ENCODE peak calls at places on chromosomes 16 and 17, in six cellular contexts. Y is BJ, T is hepatocyte, S is endothelial cell, M is AG10803, U is lower lobe of right lung. W is an unnamed sample.
A peak's percentile ranks its signal among the peaks of the same experiment; 100 is the strongest.

GRCh38 chr16:57532251-57532625 is 4.1 kb downstream of the CCDC102A start:
- DNase-seq in Y (no peak), T (no peak), S (no peak), M (no peak), U (peak; percentile 28), W (peak; percentile 11)

GRCh38 chr16:87382023-87382785 is 1.4 kb downstream of the FBXO31 start:
- DNase-seq in Y (no peak), T (peak; percentile 28), S (no peak), M (no peak), U (peak; percentile 37), W (no peak)

GRCh38 chr16:66976746-66977145 is 11.6 kb upstream of the CES4A start:
- DNase-seq in Y (no peak), T (peak; percentile 43), S (no peak), M (no peak), U (no peak), W (no peak)

GRCh38 chr16:58000706-58001676 is at the start of gene USB1:
- DNase-seq in Y (no peak), T (peak; percentile 93), S (peak; percentile 91), M (peak; percentile 72), U (peak; percentile 91), W (peak; percentile 98)

GRCh38 chr16:24524855-24525652 is 14.3 kb upstream of the RBBP6 start:
- DNase-seq in Y (no peak), T (no peak), S (no peak), M (peak; percentile 33), U (no peak), W (no peak)

GRCh38 chr16:3131755-3132377 is 3.0 kb upstream of the ZNF213 start:
- DNase-seq in Y (no peak), T (peak; percentile 76), S (peak; percentile 74), M (no peak), U (no peak), W (no peak)

GRCh38 chr17:65177901-65178300 is 40.7 kb downstream of the RGS9 start:
- DNase-seq in Y (no peak), T (no peak), S (no peak), M (peak; percentile 64), U (no peak), W (no peak)

GRCh38 chr16:68444058-68444657 is 4.2 kb downstream of the SMPD3 start:
- DNase-seq in Y (no peak), T (peak; percentile 84), S (peak; percentile 81), M (no peak), U (no peak), W (no peak)

GRCh38 chr17:30858556-30859250 is 26.9 kb downstream of the ATAD5 start:
- DNase-seq in Y (no peak), T (no peak), S (no peak), M (peak; percentile 46), U (no peak), W (no peak)

GRCh38 chr17:9902116-9902515 is 3.0 kb downstream of the RCVRN start:
- DNase-seq in Y (no peak), T (no peak), S (no peak), M (peak; percentile 56), U (no peak), W (no peak)

GRCh38 chr16:63614421-63614820 is 1507.4 kb downstream of the CDH11 start:
- DNase-seq in Y (no peak), T (no peak), S (no peak), M (no peak), U (no peak), W (no peak)

GRCh38 chr16:57094911-57095310 is 2.5 kb downstream of the CPNE2 start:
- DNase-seq in Y (no peak), T (no peak), S (no peak), M (no peak), U (no peak), W (no peak)

GRCh38 chr17:12631076-12631475 is 34.6 kb upstream of the MYOCD start:
- DNase-seq in Y (no peak), T (no peak), S (no peak), M (peak; percentile 23), U (no peak), W (no peak)

DNA sequence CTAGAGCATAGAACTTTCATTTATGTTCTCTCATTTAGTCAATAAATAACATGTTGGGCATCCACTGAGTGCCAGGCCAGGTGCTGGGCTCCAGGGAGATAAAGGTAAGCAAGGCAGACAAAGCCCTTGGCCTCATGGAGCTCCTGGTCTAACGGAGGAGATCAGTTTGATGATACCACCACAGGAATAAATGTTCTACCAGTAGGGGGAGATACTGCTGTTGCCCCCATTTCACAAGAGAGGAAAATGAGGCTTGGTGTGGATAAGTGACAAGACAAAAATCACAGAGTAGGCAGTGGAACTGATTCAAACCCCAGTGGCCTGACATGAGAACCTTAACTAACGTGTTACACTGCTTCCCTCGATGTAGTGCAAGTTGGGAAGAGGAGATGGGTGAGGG is 80.4 kb upstream of the ERCC4 start:
- DNase-seq in Y (no peak), T (no peak), S (no peak), M (no peak), U (no peak), W (no peak)
- TF ChIP-seq CTCF in Y (no peak), T (no peak), S (peak; percentile 29), M (no peak), U (no peak), W (no peak)

GRCh38 chr17:47915667-47916242 is 19.7 kb downstream of the SP2 start:
- DNase-seq in Y (no peak), T (no peak), S (no peak), M (no peak), U (no peak), W (no peak)

GRCh38 chr17:47913050-47913449 is 17.0 kb downstream of the SP2 start:
- DNase-seq in Y (no peak), T (no peak), S (no peak), M (no peak), U (no peak), W (no peak)

GRCh38 chr17:47916489-47917208 is 20.6 kb downstream of the SP2 start:
- DNase-seq in Y (no peak), T (no peak), S (no peak), M (no peak), U (no peak), W (no peak)

GRCh38 chr17:47917581-47917980 is 21.5 kb downstream of the SP2 start:
- DNase-seq in Y (no peak), T (no peak), S (no peak), M (no peak), U (no peak), W (no peak)

GRCh38 chr17:47914296-47914948 is 18.4 kb downstream of the SP2 start:
- DNase-seq in Y (no peak), T (no peak), S (no peak), M (no peak), U (no peak), W (no peak)
- TF ChIP-seq CTCF in Y (no peak), T (no peak), S (no peak), M (no peak), U (no peak), W (no peak)

GRCh38 chr16:85234310-85235235 is 122.3 kb upstream of the CIBAR2 start:
- DNase-seq in Y (no peak), T (peak; percentile 92), S (peak; percentile 78), M (peak; percentile 78), U (peak; percentile 56), W (no peak)
- TF ChIP-seq CTCF in Y (peak; percentile 9), T (no peak), S (no peak), M (no peak), U (no peak), W (no peak)

GRCh38 chr17:15409721-15410247 is 57.6 kb downstream of the CDRT4 start:
- DNase-seq in Y (peak; percentile 98), T (no peak), S (no peak), M (peak; percentile 99), U (no peak), W (no peak)

GRCh38 chr17:15414502-15415348 is 52.7 kb downstream of the CDRT4 start:
- DNase-seq in Y (no peak), T (no peak), S (no peak), M (no peak), U (peak; percentile 74), W (no peak)

GRCh38 chr17:15411556-15412198 is 55.7 kb downstream of the CDRT4 start:
- DNase-seq in Y (no peak), T (no peak), S (no peak), M (peak; percentile 76), U (no peak), W (no peak)

GRCh38 chr17:15412606-15413005 is 54.8 kb downstream of the CDRT4 start:
- DNase-seq in Y (no peak), T (no peak), S (no peak), M (no peak), U (no peak), W (no peak)

GRCh38 chr17:15413101-15413750 is 54.2 kb downstream of the CDRT4 start:
- DNase-seq in Y (no peak), T (no peak), S (no peak), M (no peak), U (no peak), W (no peak)
- TF ChIP-seq CTCF in Y (no peak), T (no peak), S (no peak), M (no peak), U (no peak), W (no peak)

GRCh38 chr17:45022288-45022648 is 29.2 kb downstream of the DCAKD start:
- DNase-seq in Y (no peak), T (no peak), S (no peak), M (no peak), U (no peak), W (no peak)
- TF ChIP-seq CTCF in Y (no peak), T (no peak), S (peak; percentile 16), M (no peak), U (no peak), W (no peak)

GRCh38 chr17:40063034-40063765 is 435 bp downstream of the THRA start:
- DNase-seq in Y (no peak), T (peak; percentile 65), S (peak; percentile 40), M (peak; percentile 37), U (peak; percentile 85), W (peak; percentile 68)
- TF ChIP-seq CTCF in Y (no peak), T (no peak), S (no peak), M (no peak), U (no peak), W (no peak)